ENCODE peak calls at places on chromosomes 16 and 17, in four cellular contexts. N is HepG2, I is GM12878, E is K562. X is an unnamed sample.

GRCh38 chr16:49734330-49734729 is 121.6 kb downstream of the ZNF423 start:
- DNase-seq in I (no peak), E (no peak), N (no peak), X (no peak)

GRCh38 chr17:4152471-4152870 is 9.5 kb downstream of the CYB5D2 start:
- DNase-seq in E (no peak), N (no peak), I (no peak), X (no peak)

GRCh38 chr17:40307691-40308289 is 1.2 kb upstream of the RARA start:
- DNase-seq in N (no peak), E (no peak), I (no peak), X (no peak)

GRCh38 chr17:9472541-9472940 is 103.1 kb downstream of the STX8 start:
- DNase-seq in N (no peak), E (no peak), I (no peak), X (no peak)

GRCh38 chr16:68676113-68676860 is 31.2 kb downstream of the CDH3 start:
- DNase-seq in I (no peak), N (no peak), E (no peak), X (no peak)

GRCh38 chr16:56477096-56477878 is 25.9 kb downstream of the OGFOD1 start:
- DNase-seq in N (peak), E (peak), I (no peak), X (no peak)

GRCh38 chr17:76077582-76078110 is 1.3 kb upstream of the ZACN start:
- DNase-seq in N (no peak), E (no peak), I (no peak), X (no peak)

GRCh38 chr17:49942918-49943317 is 26.1 kb upstream of the DLX4 start:
- DNase-seq in I (no peak), E (no peak), N (no peak), X (no peak)

GRCh38 chr17:68328676-68329075 is 37.4 kb downstream of the ARSG start:
- DNase-seq in E (no peak), N (no peak), I (no peak), X (no peak)

GRCh38 chr17:17364338-17364667 is 61.1 kb downstream of the NT5M start:
- DNase-seq in I (no peak), N (no peak), E (no peak), X (no peak)
- TF ChIP-seq ATF2 in I (no peak), N (no peak), E (no peak), X (no peak)

DNA sequence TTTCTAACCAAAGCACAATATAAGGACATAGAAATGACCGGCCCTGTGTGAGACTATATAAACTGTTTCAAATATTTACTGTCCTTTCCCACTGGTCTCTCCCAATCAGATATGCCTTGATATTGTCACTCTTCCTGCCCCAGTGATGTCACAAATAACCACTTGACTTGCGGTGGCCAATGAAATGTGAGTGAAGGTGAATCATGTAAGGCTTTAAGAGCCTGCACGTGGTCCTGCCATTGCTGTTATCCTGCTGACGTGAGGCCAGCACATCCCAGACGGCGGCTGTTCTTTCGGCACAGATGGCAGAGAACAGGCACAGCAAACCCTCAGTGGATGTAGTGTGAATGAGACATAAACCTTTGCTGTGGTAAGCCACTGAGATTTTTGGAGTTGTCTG is 5.4 kb upstream of the KLHL11 start:
- DNase-seq in I (no peak), N (no peak), E (no peak), X (no peak)
- TF ChIP-seq NR2C2 in I (no peak), N (no peak), E (no peak), X (no peak)

GRCh38 chr16:89484923-89485679 is 5.3 kb downstream of the ANKRD11 start:
- DNase-seq in I (peak), N (no peak), E (no peak), X (no peak)
- TF ChIP-seq ATF2 in I (peak), N (no peak), E (no peak), X (no peak)

GRCh38 chr16:29198731-29199521 is 207.6 kb downstream of the NPIPB11 start:
- DNase-seq in I (no peak), N (no peak), E (no peak), X (no peak)
- TF ChIP-seq NR2C2 in I (no peak), N (no peak), E (no peak), X (no peak)

GRCh38 chr16:1614226-1615102 is 2.3 kb downstream of the CRAMP1 start:
- DNase-seq in N (no peak), E (peak), I (no peak), X (peak)

GRCh38 chr16:1612320-1613111 is at the start of gene CRAMP1:
- DNase-seq in I (no peak), E (no peak), N (no peak), X (peak)

GRCh38 chr16:1613728-1614225 is 1.6 kb downstream of the CRAMP1 start:
- DNase-seq in I (no peak), E (no peak), N (no peak), X (peak)

GRCh38 chr16:1610841-1611653 is 825 bp downstream of the IFT140 start:
- DNase-seq in N (no peak), I (no peak), E (no peak), X (no peak)

DNA sequence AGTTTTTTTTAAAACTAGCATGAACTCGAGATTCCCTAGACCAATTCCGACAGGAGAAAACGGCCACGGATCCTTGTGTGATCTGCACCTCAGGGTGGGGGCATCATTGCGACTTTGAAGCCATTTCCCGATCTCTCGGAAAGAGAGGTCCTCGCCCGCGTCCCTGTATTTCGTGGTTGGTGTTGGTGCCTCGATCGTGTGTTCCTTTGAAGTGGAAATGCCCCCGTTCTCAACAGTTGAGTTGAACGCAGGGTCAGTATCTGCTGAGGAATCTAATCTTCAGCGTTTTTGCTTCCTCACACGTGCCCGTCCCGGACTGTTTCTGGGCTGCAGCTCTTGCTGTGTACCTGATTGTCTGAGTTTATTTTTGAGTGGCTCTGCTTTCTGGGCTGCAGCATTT is 1.1 kb downstream of the CRAMP1 start:
- DNase-seq in E (no peak), N (no peak), I (no peak), X (no peak)
- TF ChIP-seq ATF2 in E (no peak), N (no peak), I (no peak), X (no peak)

GRCh38 chr16:25106567-25107465 is 4.7 kb upstream of the LCMT1 start:
- DNase-seq in E (peak), N (peak), I (no peak), X (peak)
- TF ChIP-seq NR2C2 in E (peak), N (peak), I (no peak), X (peak)

GRCh38 chr16:79437764-79438728 is 162.5 kb downstream of the MAF start:
- DNase-seq in N (no peak), I (no peak), E (no peak), X (peak)
- TF ChIP-seq ATF2 in N (no peak), I (no peak), E (no peak), X (no peak)

GRCh38 chr16:3266873-3267537 is 10.6 kb upstream of the MEFV start:
- DNase-seq in E (no peak), N (peak), I (no peak), X (no peak)
- TF ChIP-seq NR2C2 in E (no peak), N (no peak), I (no peak), X (no peak)

GRCh38 chr16:88578446-88579313 is 8.5 kb downstream of the ZC3H18 start:
- DNase-seq in N (no peak), I (no peak), E (no peak), X (no peak)
- TF ChIP-seq ATF2 in N (no peak), I (no peak), E (no peak), X (no peak)

GRCh38 chr16:19119564-19119963 is 5.8 kb downstream of the ITPRIPL2 start:
- DNase-seq in N (no peak), I (no peak), E (no peak), X (no peak)
- TF ChIP-seq NR2C2 in N (no peak), I (no peak), E (peak), X (no peak)

X was measured in WTC11.